ENCODE peak calls at places on chromosomes 3 and 15, in five cellular contexts. D is B cell, F is GM23338, A is progenitor cell of endocrine pancreas, B is cardiac muscle cell. N is an unnamed sample.

GRCh38 chr3:123651449-123652345 is 66.8 kb upstream of the HACD2 start:
- DNase-seq in D (no peak), F (peak), A (no peak), B (peak), N (no peak)

GRCh38 chr3:11969986-11970385 is 34.2 kb upstream of the SYN2 start:
- DNase-seq in D (no peak), F (no peak), A (no peak), B (no peak), N (no peak)

GRCh38 chr3:22542311-22542710 is 660.8 kb upstream of the UBE2E2 start:
- DNase-seq in D (no peak), F (no peak), A (no peak), B (peak), N (no peak)

GRCh38 chr15:60695713-60696522 is 217.0 kb upstream of the ICE2 start:
- DNase-seq in D (no peak), F (no peak), A (no peak), B (no peak), N (no peak)

GRCh38 chr3:185653949-185654757 is 68.1 kb downstream of the SENP2 start:
- DNase-seq in D (no peak), F (no peak), A (no peak), B (peak), N (no peak)

GRCh38 chr3:194121881-194122280 is 14.1 kb upstream of the HES1 start:
- DNase-seq in D (no peak), F (no peak), A (no peak), B (no peak), N (no peak)

GRCh38 chr15:85151861-85152260 is 170.2 kb downstream of the PDE8A start:
- DNase-seq in D (no peak), F (no peak), A (no peak), B (no peak), N (no peak)

GRCh38 chr15:49428392-49429095 is 5.5 kb downstream of the FGF7 start:
- DNase-seq in D (no peak), F (no peak), A (no peak), B (peak), N (peak)

GRCh38 chr3:159266779-159267178 is 464.9 kb downstream of the MFSD1 start:
- DNase-seq in D (no peak), F (peak), A (peak), B (peak), N (no peak)

GRCh38 chr15:71802770-71803169 is 7.6 kb upstream of the NR2E3 start:
- DNase-seq in D (peak), F (peak), A (no peak), B (no peak), N (no peak)

GRCh38 chr15:36632196-36632595 is 52.8 kb downstream of the CDIN1 start:
- DNase-seq in D (no peak), F (no peak), A (no peak), B (peak), N (no peak)

GRCh38 chr3:105688821-105689220 is 180.0 kb downstream of the CBLB start:
- DNase-seq in D (no peak), F (no peak), A (no peak), B (peak), N (no peak)

GRCh38 chr15:94015324-94015723 is 216.0 kb upstream of the MCTP2 start:
- DNase-seq in D (no peak), F (no peak), A (no peak), B (no peak), N (no peak)

GRCh38 chr3:60582285-60582684 is 669.0 kb downstream of the FHIT start:
- DNase-seq in D (no peak), F (peak), A (no peak), B (peak), N (no peak)

GRCh38 chr15:88069561-88069960 is 187.0 kb downstream of the NTRK3 start:
- DNase-seq in D (no peak), F (no peak), A (no peak), B (no peak), N (no peak)

GRCh38 chr3:191328963-191329653 is at the start of gene CCDC50:
- DNase-seq in D (peak), F (peak), A (peak), B (peak), N (peak)

GRCh38 chr3:36679384-36680200 is 84.8 kb downstream of the DCLK3 start:
- DNase-seq in D (no peak), F (no peak), A (no peak), B (peak), N (peak)

GRCh38 chr3:45104715-45105711 is 41.2 kb downstream of the CDCP1 start:
- DNase-seq in D (no peak), F (no peak), A (no peak), B (peak), N (no peak)

GRCh38 chr3:109059289-109059688 is 58.6 kb downstream of the MORC1 start:
- DNase-seq in D (peak), F (no peak), A (no peak), B (no peak), N (no peak)

GRCh38 chr3:57434041-57434440 is 110.1 kb downstream of the DNAH12 start:
- DNase-seq in D (peak), F (peak), A (no peak), B (peak), N (no peak)
- TF ChIP-seq CTCF in D (peak), F (peak), A (peak), B (peak), N (peak)

GRCh38 chr15:40941078-40941527 is 12.0 kb downstream of the DLL4 start:
- DNase-seq in D (no peak), F (no peak), A (no peak), B (no peak), N (no peak)

GRCh38 chr15:40942337-40942854 is 10.9 kb upstream of the CHAC1 start:
- DNase-seq in D (no peak), F (no peak), A (no peak), B (no peak), N (no peak)

GRCh38 chr15:40942865-40943264 is 10.4 kb upstream of the CHAC1 start:
- DNase-seq in D (no peak), F (no peak), A (no peak), B (no peak), N (no peak)

GRCh38 chr15:40939909-40940801 is 11.0 kb downstream of the DLL4 start:
- DNase-seq in D (peak), F (no peak), A (no peak), B (no peak), N (no peak)

GRCh38 chr15:40941528-40942336 is 11.5 kb upstream of the CHAC1 start:
- DNase-seq in D (peak), F (peak), A (peak), B (peak), N (no peak)
- TF ChIP-seq CTCF in D (peak), F (peak), A (peak), B (peak), N (no peak)

GRCh38 chr3:126205717-126206655 is 25.6 kb upstream of the ALDH1L1 start:
- DNase-seq in D (no peak), F (no peak), A (no peak), B (peak), N (no peak)
- TF ChIP-seq CTCF in D (no peak), F (no peak), A (no peak), B (no peak), N (no peak)

DNA sequence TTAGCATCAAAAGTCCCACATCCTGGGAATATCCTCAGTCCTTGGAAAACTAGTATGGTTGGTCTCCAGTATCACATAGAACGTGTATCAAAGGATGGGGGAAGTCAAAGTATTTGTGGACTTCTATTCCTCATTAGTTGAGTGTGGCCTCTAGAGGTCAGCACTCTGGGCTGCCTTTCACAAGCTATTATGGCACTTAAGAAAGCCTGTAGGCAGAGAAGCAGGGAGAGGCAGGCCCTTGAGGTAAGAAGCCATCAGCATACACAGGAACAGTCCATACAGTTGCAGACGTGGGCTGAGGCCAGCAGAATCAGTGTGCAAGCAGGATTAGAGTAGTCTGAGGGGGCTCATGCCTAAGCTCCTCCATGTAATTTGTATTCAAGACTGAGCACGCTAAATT is 341.7 kb downstream of the CLSTN2 start:
- DNase-seq in D (no peak), F (peak), A (no peak), B (peak), N (peak)
- TF ChIP-seq CTCF in D (no peak), F (peak), A (peak), B (peak), N (peak)

DNA sequence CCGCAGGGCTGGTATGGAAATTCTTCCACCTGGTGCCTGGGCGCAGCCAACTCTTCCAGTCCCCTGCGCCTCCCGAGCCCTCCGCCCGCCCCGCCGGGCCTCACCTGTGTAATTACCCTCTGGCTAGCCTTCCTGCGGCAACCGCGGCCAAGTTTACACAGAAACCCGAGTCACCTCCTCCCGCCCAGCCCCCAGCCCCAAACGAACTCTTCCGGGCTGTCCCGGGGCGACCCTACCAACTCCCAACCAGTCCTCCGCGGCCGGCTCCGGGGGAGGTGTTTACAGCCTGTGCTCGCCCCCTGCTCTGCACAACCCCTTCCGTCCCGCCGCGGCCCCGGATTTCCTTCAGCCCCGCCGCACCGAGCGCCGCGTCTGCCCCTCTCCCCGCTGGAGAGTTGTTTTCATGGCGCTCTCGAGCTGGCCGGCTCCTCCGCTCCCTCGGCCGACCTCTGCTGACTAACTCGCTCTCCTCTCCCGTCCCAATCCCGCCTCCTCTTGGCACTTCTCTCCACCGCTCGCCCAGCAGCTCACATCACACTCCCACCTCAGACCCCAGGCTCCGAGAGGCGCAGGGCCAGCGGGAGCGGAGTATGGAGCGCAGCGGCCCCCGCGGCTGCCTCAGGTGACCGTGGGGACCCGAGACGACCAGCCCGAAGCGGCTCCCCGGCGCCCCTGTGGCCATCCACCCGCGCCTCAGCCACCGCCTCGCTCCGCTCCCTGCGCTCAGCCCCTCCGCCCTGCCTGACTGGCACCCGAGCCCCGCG is 538 bp downstream of the ATOSA start:
- DNase-seq in D (peak), F (peak), A (peak), B (peak), N (no peak)
- TF ChIP-seq CTCF in D (peak), F (no peak), A (peak), B (no peak), N (no peak)

DNA sequence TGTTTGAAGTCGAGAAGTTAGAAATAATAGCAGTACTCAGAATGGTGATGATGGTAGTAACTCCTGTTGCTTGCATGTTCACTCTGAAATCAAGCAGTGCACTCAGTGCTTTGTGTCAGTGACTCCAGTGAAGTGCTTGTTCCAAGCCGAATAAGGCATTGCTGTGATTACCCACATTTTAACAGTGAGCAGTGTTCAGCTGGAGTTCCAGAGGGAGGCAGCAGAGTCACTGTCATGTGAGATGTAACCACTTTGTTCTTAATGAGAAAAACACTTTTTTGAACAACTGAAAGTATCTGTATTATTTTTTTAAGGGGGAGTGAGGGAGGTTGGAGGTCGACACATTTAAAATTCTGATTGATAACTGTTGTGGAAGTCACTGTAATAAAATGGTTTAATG is 3.7 kb downstream of the MDFIC2 start:
- DNase-seq in D (no peak), F (peak), A (no peak), B (peak), N (no peak)
- TF ChIP-seq CTCF in D (no peak), F (peak), A (peak), B (no peak), N (no peak)

N was measured in AG09319.